ENCODE peak calls at places on chromosomes 4 and X, in four cellular contexts. One of them, this sample, is unnamed.

GRCh38 chr4:131091896-131092295 is 1995.9 kb downstream of the C4orf33 start:
- DNase-seq in testis: no peak
- DNase-seq in GM23338: peak
- DNase-seq in cardiac fibroblast: peak
- DNase-seq in this sample: peak

GRCh38 chrX:71181558-71181909 is 36.9 kb downstream of the NLGN3 start:
- DNase-seq in cardiac fibroblast: peak
- DNase-seq in testis: peak
- DNase-seq in GM23338: no peak
- DNase-seq in this sample: no peak

GRCh38 chr4:110120506-110120905 is 77.9 kb downstream of the ELOVL6 start:
- DNase-seq in GM23338: no peak
- DNase-seq in testis: no peak
- DNase-seq in cardiac fibroblast: no peak
- DNase-seq in this sample: no peak

GRCh38 chr4:85720736-85721135 is 245.8 kb downstream of the ARHGAP24 start:
- DNase-seq in cardiac fibroblast: peak
- DNase-seq in testis: no peak
- DNase-seq in GM23338: no peak
- DNase-seq in this sample: peak

GRCh38 chr4:160319221-160319867 is 1216.5 kb downstream of the RAPGEF2 start:
- DNase-seq in cardiac fibroblast: no peak
- DNase-seq in testis: no peak
- DNase-seq in GM23338: no peak
- DNase-seq in this sample: peak

GRCh38 chrX:109840585-109840984 is 107.5 kb upstream of the ACSL4 start:
- DNase-seq in cardiac fibroblast: peak
- DNase-seq in GM23338: no peak
- DNase-seq in testis: peak
- DNase-seq in this sample: peak

GRCh38 chrX:118536687-118537461 is 41.3 kb downstream of the DOCK11 start:
- DNase-seq in testis: no peak
- DNase-seq in GM23338: peak
- DNase-seq in cardiac fibroblast: peak
- DNase-seq in this sample: peak

GRCh38 chr4:176588436-176588835 is 204.3 kb downstream of the VEGFC start:
- DNase-seq in GM23338: no peak
- DNase-seq in cardiac fibroblast: no peak
- DNase-seq in testis: no peak
- DNase-seq in this sample: no peak

GRCh38 chr4:8690811-8691775 is 98.5 kb downstream of the CPZ start:
- DNase-seq in cardiac fibroblast: no peak
- DNase-seq in testis: no peak
- DNase-seq in GM23338: no peak
- DNase-seq in this sample: no peak

GRCh38 chrX:80807606-80808159 is 2.0 kb downstream of the BRWD3 start:
- DNase-seq in GM23338: no peak
- DNase-seq in testis: no peak
- DNase-seq in cardiac fibroblast: peak
- DNase-seq in this sample: no peak

GRCh38 chr4:62256469-62256868 is 1056.3 kb downstream of the ADGRL3 start:
- DNase-seq in testis: no peak
- DNase-seq in cardiac fibroblast: no peak
- DNase-seq in GM23338: no peak
- DNase-seq in this sample: no peak

GRCh38 chr4:21641696-21642095 is 306.9 kb downstream of the KCNIP4 start:
- DNase-seq in GM23338: no peak
- DNase-seq in testis: no peak
- DNase-seq in cardiac fibroblast: no peak
- DNase-seq in this sample: no peak

GRCh38 chr4:184746532-184746870 is 12.6 kb upstream of the CENPU start:
- DNase-seq in cardiac fibroblast: peak
- DNase-seq in GM23338: peak
- DNase-seq in testis: peak
- DNase-seq in this sample: peak

GRCh38 chr4:136277741-136278140 is 1254.6 kb downstream of the PCDH18 start:
- DNase-seq in cardiac fibroblast: no peak
- DNase-seq in testis: no peak
- DNase-seq in GM23338: no peak
- DNase-seq in this sample: peak

GRCh38 chrX:150364347-150365050 is 1.4 kb downstream of the MAMLD1 start:
- DNase-seq in GM23338: peak
- DNase-seq in cardiac fibroblast: no peak
- DNase-seq in testis: no peak
- DNase-seq in this sample: peak

GRCh38 chr4:144985014-144985413 is 113.0 kb downstream of the ANAPC10 start:
- DNase-seq in testis: no peak
- DNase-seq in GM23338: no peak
- DNase-seq in cardiac fibroblast: no peak
- DNase-seq in this sample: no peak

GRCh38 chrX:129540725-129541184 is 696 bp downstream of the OCRL start:
- DNase-seq in testis: peak
- DNase-seq in GM23338: peak
- DNase-seq in cardiac fibroblast: no peak
- DNase-seq in this sample: no peak

GRCh38 chr4:145736241-145736831 is 56.4 kb downstream of the C4orf51 start:
- DNase-seq in cardiac fibroblast: peak
- DNase-seq in GM23338: no peak
- DNase-seq in testis: no peak
- DNase-seq in this sample: peak

GRCh38 chr4:82126641-82127040 is 247.2 kb downstream of the HNRNPD start:
- DNase-seq in cardiac fibroblast: no peak
- DNase-seq in GM23338: no peak
- DNase-seq in testis: no peak
- DNase-seq in this sample: no peak

GRCh38 chr4:38381788-38382187 is 282.2 kb upstream of the KLF3 start:
- DNase-seq in GM23338: no peak
- DNase-seq in testis: peak
- DNase-seq in cardiac fibroblast: no peak
- DNase-seq in this sample: no peak

GRCh38 chr4:82984459-82984858 is 26.2 kb downstream of the LIN54 start:
- DNase-seq in cardiac fibroblast: peak
- DNase-seq in GM23338: peak
- DNase-seq in testis: no peak
- DNase-seq in this sample: peak

GRCh38 chrX:45715787-45716186 is 515.1 kb upstream of the DIPK2B start:
- DNase-seq in cardiac fibroblast: peak
- DNase-seq in GM23338: no peak
- DNase-seq in testis: no peak
- DNase-seq in this sample: peak

GRCh38 chr4:54090804-54091623 is 8.9 kb upstream of the GSX2 start:
- DNase-seq in testis: peak
- DNase-seq in cardiac fibroblast: no peak
- DNase-seq in GM23338: peak
- DNase-seq in this sample: no peak

GRCh38 chr4:19547463-19547862 is 704.2 kb upstream of the SLIT2 start:
- DNase-seq in cardiac fibroblast: no peak
- DNase-seq in GM23338: no peak
- DNase-seq in testis: no peak
- DNase-seq in this sample: no peak

GRCh38 chr4:89836897-89837384 is at the start of gene SNCA:
- DNase-seq in testis: peak
- DNase-seq in GM23338: peak
- DNase-seq in cardiac fibroblast: peak
- DNase-seq in this sample: peak

GRCh38 chr4:183905081-183905592 is at the start of gene STOX2:
- DNase-seq in GM23338: peak
- DNase-seq in testis: peak
- DNase-seq in cardiac fibroblast: peak
- DNase-seq in this sample: peak

GRCh38 chrX:153819398-153820083 is 10.8 kb downstream of the PDZD4 start:
- DNase-seq in testis: no peak
- DNase-seq in cardiac fibroblast: no peak
- DNase-seq in GM23338: no peak
- DNase-seq in this sample: no peak

GRCh38 chr4:74659576-74660411 is 134.5 kb downstream of the BTC start:
- DNase-seq in cardiac fibroblast: peak
- DNase-seq in GM23338: no peak
- DNase-seq in testis: no peak
- DNase-seq in this sample: peak

GRCh38 chrX:108366644-108367406 is 71.4 kb downstream of the COL4A6 start:
- DNase-seq in GM23338: no peak
- DNase-seq in cardiac fibroblast: no peak
- DNase-seq in testis: no peak
- DNase-seq in this sample: no peak

GRCh38 chr4:161256716-161257115 is 907.1 kb downstream of the FSTL5 start:
- DNase-seq in cardiac fibroblast: no peak
- DNase-seq in GM23338: peak
- DNase-seq in testis: no peak
- DNase-seq in this sample: no peak

GRCh38 chr4:159008671-159009070 is 94.2 kb upstream of the RAPGEF2 start:
- DNase-seq in GM23338: no peak
- DNase-seq in testis: no peak
- DNase-seq in cardiac fibroblast: no peak
- DNase-seq in this sample: no peak

This sample was measured in astrocyte of the spinal cord.